ENCODE peak calls at places on chromosomes 5 and 9, in six cellular contexts. W is endothelial cell of umbilical vein, T is A549, V is GM12878, L is K562, X is HepG2. D is an unnamed sample.

GRCh38 chr9:134731497-134732391 is 90.1 kb downstream of the COL5A1 start:
- DNase-seq in X (no peak), V (no peak), L (no peak), T (no peak), W (no peak), D (no peak)

GRCh38 chr9:12719431-12719830 is 26.2 kb downstream of the TYRP1 start:
- DNase-seq in X (peak; percentile 26), L (no peak), W (peak; percentile 39), V (no peak), T (peak; percentile 58), D (peak; percentile 41)

GRCh38 chr9:25603106-25603505 is 75.1 kb downstream of the TUSC1 start:
- DNase-seq in X (no peak), L (no peak), V (no peak), W (no peak), T (no peak), D (no peak)

GRCh38 chr9:114691046-114691955 is 9.3 kb upstream of the TEX48 start:
- DNase-seq in X (no peak), T (peak; percentile 69), V (peak; percentile 36), L (no peak), W (peak; percentile 23), D (peak; percentile 69)

GRCh38 chr5:179822444-179822990 is 1.8 kb downstream of the SQSTM1 start:
- DNase-seq in L (no peak), V (no peak), T (no peak), W (no peak), X (no peak), D (no peak)

GRCh38 chr9:137195525-137196220 is 4.9 kb downstream of the TPRN start:
- DNase-seq in W (no peak), L (no peak), V (no peak), X (no peak), T (no peak), D (no peak)

GRCh38 chr5:178327446-178327845 is 94.8 kb upstream of the PHYKPL start:
- DNase-seq in T (no peak), W (no peak), X (no peak), V (no peak), L (no peak), D (no peak)

GRCh38 chr5:68746220-68747076 is 347.4 kb upstream of the SLC30A5 start:
- DNase-seq in T (no peak), V (no peak), X (no peak), L (no peak), W (no peak), D (no peak)

GRCh38 chr5:136192526-136193395 is at the start of gene SMIM32:
- DNase-seq in L (peak; percentile 25), T (no peak), V (no peak), W (peak; percentile 2), X (peak; percentile 24), D (no peak)

GRCh38 chr5:172115541-172115982 is 72.5 kb downstream of the STK10 start:
- DNase-seq in L (no peak), V (no peak), T (no peak), W (no peak), X (no peak), D (peak; percentile 83)

GRCh38 chr9:135992486-135993408 is 31.6 kb upstream of the UBAC1 start:
- DNase-seq in W (peak; percentile 81), X (peak; percentile 81), L (peak; percentile 63), V (no peak), T (peak; percentile 70), D (peak; percentile 89)

GRCh38 chr9:7976167-7976755 is 176.7 kb upstream of the DMAC1 start:
- DNase-seq in L (no peak), V (peak; percentile 89), W (no peak), T (no peak), X (no peak), D (peak; percentile 99)

GRCh38 chr9:126986506-126986951 is 71.9 kb downstream of the RALGPS1 start:
- DNase-seq in V (no peak), T (peak; percentile 40), X (peak; percentile 46), W (no peak), L (no peak), D (no peak)

GRCh38 chr5:104412649-104413240 is 850.2 kb upstream of the NUDT12 start:
- DNase-seq in T (peak; percentile 38), W (peak; percentile 26), V (no peak), L (no peak), X (peak; percentile 20), D (peak; percentile 46)

GRCh38 chr9:72557549-72557948 is 36.1 kb downstream of the TMC1 start:
- DNase-seq in V (no peak), L (peak; percentile 66), T (peak; percentile 98), W (peak; percentile 49), X (peak; percentile 59), D (peak; percentile 84)

GRCh38 chr9:111516061-111516465 is 8.9 kb upstream of the ZNF483 start:
- DNase-seq in W (no peak), L (no peak), T (peak; percentile 28), X (peak; percentile 60), V (peak; percentile 5), D (peak; percentile 29)

GRCh38 chr9:137455361-137455991 is 3.7 kb downstream of the NSMF start:
- DNase-seq in L (no peak), X (no peak), V (no peak), W (no peak), T (no peak), D (no peak)

GRCh38 chr5:177020033-177020432 is 2.5 kb upstream of the ZNF346 start:
- DNase-seq in T (no peak), V (no peak), L (no peak), X (no peak), W (no peak), D (no peak)

GRCh38 chr5:142640316-142641005 is 45.4 kb downstream of the FGF1 start:
- DNase-seq in W (no peak), L (no peak), V (no peak), X (no peak), T (no peak), D (no peak)

DNA sequence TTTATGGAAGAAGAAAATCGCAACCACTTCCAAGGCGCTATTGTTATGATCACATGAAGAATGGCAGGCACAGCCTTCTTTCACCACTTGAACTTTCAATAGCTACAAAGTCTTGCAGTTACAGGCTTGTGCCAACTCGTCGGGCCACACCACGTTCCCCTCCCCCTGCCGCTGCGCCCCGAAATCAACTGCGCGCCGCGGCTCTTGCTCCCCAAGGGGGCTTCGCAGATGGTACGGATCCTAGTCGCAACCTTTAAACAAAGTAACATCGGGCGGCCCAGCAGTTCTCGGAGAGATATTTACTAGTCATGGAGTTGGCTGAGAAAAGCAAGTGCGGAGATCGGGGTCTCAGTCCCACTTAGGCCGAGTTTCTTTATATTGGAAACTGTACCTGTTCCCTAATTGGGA is 1.0 kb upstream of the SEMA6A start:
- DNase-seq in X (no peak), L (no peak), T (no peak), V (no peak), W (peak; percentile 48), D (peak; percentile 5)
- TF ChIP-seq MAX in X (no peak), L (no peak), T (no peak), V (no peak), W (no peak), D (no peak)

DNA sequence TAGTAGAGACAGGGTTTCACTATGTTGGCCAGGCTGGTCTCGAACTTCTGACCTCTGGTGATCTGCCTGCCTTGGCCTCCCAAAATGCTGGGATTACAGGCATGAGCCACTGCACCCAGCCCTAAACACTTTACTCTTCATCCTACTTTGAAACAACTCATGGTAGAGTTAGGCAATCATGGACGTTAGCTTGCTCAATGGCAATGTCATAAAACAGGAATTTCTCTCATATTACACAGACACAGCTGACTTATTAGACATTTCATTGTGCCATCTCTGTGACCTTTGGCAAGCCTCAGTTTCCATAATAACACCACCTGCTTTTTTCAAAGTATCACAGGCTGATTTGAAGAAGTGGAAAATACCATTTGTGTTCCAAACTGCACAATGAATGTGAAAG is 41.3 kb upstream of the OTP start:
- DNase-seq in T (peak; percentile 11), W (no peak), V (no peak), X (peak; percentile 4), L (no peak), D (peak; percentile 66)
- TF ChIP-seq MYC in T (no peak), W (no peak), V (no peak), X (no peak), L (no peak), D (no peak)

GRCh38 chr5:160185954-160186353 is 43.4 kb upstream of the FABP6 start:
- DNase-seq in V (no peak), T (no peak), X (no peak), W (no peak), L (no peak), D (no peak)

GRCh38 chr5:160188968-160189319 is 40.4 kb upstream of the FABP6 start:
- DNase-seq in L (no peak), V (no peak), T (no peak), X (no peak), W (no peak), D (no peak)

GRCh38 chr5:160186480-160186879 is 42.8 kb upstream of the FABP6 start:
- DNase-seq in W (no peak), X (no peak), V (no peak), L (no peak), T (no peak), D (no peak)

GRCh38 chr5:160187091-160187490 is 42.2 kb upstream of the FABP6 start:
- DNase-seq in T (no peak), W (no peak), V (no peak), L (no peak), X (no peak), D (no peak)

DNA sequence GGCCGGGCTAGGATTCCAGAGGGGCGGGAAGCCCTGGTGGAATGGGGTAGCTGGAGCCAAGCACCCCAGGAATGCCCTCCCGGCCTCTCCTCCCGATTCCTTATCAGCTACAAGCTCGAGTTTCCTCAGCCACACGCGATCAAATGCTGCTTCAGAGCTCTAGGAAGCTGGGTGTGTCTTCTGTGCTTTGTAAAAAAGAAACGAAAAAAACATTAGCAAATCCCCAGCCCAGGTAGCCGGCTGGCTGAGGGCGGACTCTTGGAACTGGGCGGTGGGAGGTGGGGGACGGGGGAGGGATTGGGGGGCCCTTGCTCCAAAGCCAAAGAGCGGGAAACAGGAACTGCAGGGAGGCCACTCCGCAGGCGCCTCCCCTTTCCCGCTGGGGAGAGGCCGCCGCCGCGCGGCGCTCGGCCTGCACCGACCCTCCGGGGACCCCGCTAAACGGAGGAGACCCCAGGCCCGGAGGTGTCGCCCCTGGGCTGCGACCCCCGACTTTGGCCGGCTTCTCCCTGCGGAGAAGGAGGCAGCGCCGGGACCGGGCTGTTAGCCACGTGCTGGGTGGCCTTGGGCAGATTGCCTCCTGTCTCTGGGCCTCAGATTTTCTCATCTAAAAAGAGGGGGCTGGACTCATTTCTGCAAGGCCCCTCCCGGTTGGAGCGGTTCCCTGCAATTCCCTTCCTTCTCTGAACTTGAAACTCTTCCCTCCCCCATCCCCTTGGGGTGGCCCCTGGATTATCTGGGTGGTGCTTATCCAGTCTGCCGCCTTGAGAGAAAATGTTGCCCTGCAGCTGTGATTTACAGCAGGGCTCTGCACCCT is 40.9 kb upstream of the FABP6 start:
- DNase-seq in L (peak; percentile 69), T (peak; percentile 27), X (no peak), W (peak; percentile 32), V (no peak), D (peak; percentile 41)
- TF ChIP-seq MAX in L (peak; percentile 82), T (peak; percentile 39), X (no peak), W (no peak), V (no peak), D (no peak)

GRCh38 chr5:132260714-132261615 is 3.5 kb downstream of the PDLIM4 start:
- DNase-seq in T (no peak), W (peak; percentile 91), V (peak; percentile 61), X (no peak), L (peak; percentile 54), D (peak; percentile 73)

GRCh38 chr5:132261881-132262845 is 4.7 kb downstream of the PDLIM4 start:
- DNase-seq in V (no peak), T (no peak), L (no peak), W (no peak), X (no peak), D (no peak)

GRCh38 chr5:132259061-132259851 is 1.8 kb downstream of the PDLIM4 start:
- DNase-seq in T (no peak), X (no peak), V (no peak), W (peak; percentile 72), L (peak; percentile 55), D (no peak)

GRCh38 chr5:132258102-132259060 is 885 bp downstream of the PDLIM4 start:
- DNase-seq in X (no peak), W (peak; percentile 68), L (no peak), T (no peak), V (no peak), D (no peak)

GRCh38 chr5:132260051-132260450 is 2.6 kb downstream of the PDLIM4 start:
- DNase-seq in V (no peak), L (no peak), X (no peak), T (no peak), W (peak; percentile 65), D (no peak)
- TF ChIP-seq MYC in V (no peak), L (no peak), X (no peak), T (no peak), W (no peak), D (no peak)